ENCODE peak calls at places on chromosomes 13 and 19, in four cellular contexts. V is H9, M is IMR-90, W is H1. U is an unnamed sample.

GRCh38 chr19:31119951-31120690 is 229.1 kb downstream of the TSHZ3 start:
- DNase-seq in V (no peak), W (no peak), M (no peak), U (no peak)

GRCh38 chr13:33080962-33081655 is 64.9 kb downstream of the KL start:
- DNase-seq in M (no peak), W (no peak), V (no peak), U (no peak)

GRCh38 chr19:33430674-33431277 is 57.3 kb downstream of the CEBPG start:
- DNase-seq in W (peak), M (peak), V (peak), U (peak)

GRCh38 chr13:36412736-36413135 is 19.6 kb upstream of the CCNA1 start:
- DNase-seq in V (no peak), W (no peak), M (no peak), U (no peak)

GRCh38 chr13:41411536-41411935 is 45.8 kb upstream of the RGCC start:
- DNase-seq in W (no peak), V (peak), M (peak), U (peak)

GRCh38 chr13:113653264-113654174 is 4.5 kb downstream of the ATP4B start:
- DNase-seq in M (no peak), W (no peak), V (no peak), U (peak)

GRCh38 chr19:18931316-18932162 is 9.5 kb downstream of the HOMER3 start:
- DNase-seq in V (no peak), W (no peak), M (no peak), U (no peak)

GRCh38 chr13:114031631-114032030 is 57.8 kb upstream of the C13orf46 start:
- DNase-seq in M (no peak), V (no peak), W (no peak), U (no peak)

GRCh38 chr13:73835138-73835721 is 299.0 kb downstream of the KLF12 start:
- DNase-seq in V (no peak), W (no peak), M (peak), U (peak)

GRCh38 chr19:18635831-18636182 is 1.0 kb upstream of the KLHL26 start:
- DNase-seq in W (no peak), M (no peak), V (no peak), U (no peak)

GRCh38 chr13:49240017-49240416 is 7.7 kb upstream of the CDADC1 start:
- DNase-seq in M (peak), W (no peak), V (no peak), U (peak)

GRCh38 chr13:49409008-49409407 is 34.9 kb downstream of the CAB39L start:
- DNase-seq in W (no peak), M (no peak), V (no peak), U (no peak)

GRCh38 chr13:78659450-78660110 is 625 bp upstream of the OBI1 start:
- DNase-seq in W (no peak), V (no peak), M (peak), U (no peak)

GRCh38 chr19:390386-391198 is 18.4 kb downstream of the C2CD4C start:
- DNase-seq in V (no peak), M (no peak), W (no peak), U (no peak)

GRCh38 chr13:23696610-23697009 is 126.4 kb downstream of the TNFRSF19 start:
- DNase-seq in W (no peak), V (no peak), M (peak), U (peak)

GRCh38 chr13:28035146-28035782 is 46.8 kb upstream of the URAD start:
- DNase-seq in V (no peak), M (peak), W (no peak), U (peak)

GRCh38 chr13:90232291-90232690 is 1115.2 kb upstream of the MIR17HG start:
- DNase-seq in M (no peak), W (no peak), V (no peak), U (peak)

GRCh38 chr19:18298601-18299000 is 17.2 kb upstream of the JUND start:
- DNase-seq in W (no peak), V (no peak), M (no peak), U (no peak)

GRCh38 chr13:83794627-83795026 is 87.6 kb downstream of the SLITRK1 start:
- DNase-seq in W (no peak), M (no peak), V (no peak), U (no peak)

GRCh38 chr13:73715114-73715909 is 418.9 kb downstream of the KLF12 start:
- DNase-seq in M (no peak), V (no peak), W (no peak), U (no peak)

GRCh38 chr13:32850311-32851052 is 165.7 kb upstream of the KL start:
- DNase-seq in M (no peak), W (no peak), V (no peak), U (no peak)

GRCh38 chr13:50713849-50714248 is 129.6 kb downstream of the DLEU7 start:
- DNase-seq in W (no peak), M (peak), V (no peak), U (no peak)

GRCh38 chr19:7444042-7444441 is 44.8 kb downstream of the PEX11G start:
- DNase-seq in V (peak), M (no peak), W (no peak), U (no peak)

GRCh38 chr13:109256866-109257760 is 529.3 kb downstream of the IRS2 start:
- DNase-seq in W (no peak), V (no peak), M (peak), U (peak)

GRCh38 chr19:1492474-1493006 is 1.6 kb downstream of the REEP6 start:
- DNase-seq in V (no peak), W (no peak), M (no peak), U (no peak)

GRCh38 chr19:4115050-4115817 is 8.7 kb downstream of the MAP2K2 start:
- DNase-seq in M (no peak), V (no peak), W (no peak), U (no peak)

GRCh38 chr13:108195146-108195545 is 20.2 kb downstream of the LIG4 start:
- DNase-seq in W (no peak), V (no peak), M (peak), U (no peak)

GRCh38 chr13:21071015-21071414 is 9.6 kb upstream of the LATS2 start:
- DNase-seq in M (no peak), W (no peak), V (no peak), U (peak)

GRCh38 chr19:1309977-1310852 is 24.5 kb downstream of the EFNA2 start:
- DNase-seq in V (no peak), W (no peak), M (no peak), U (no peak)

GRCh38 chr19:29328586-29328985 is 115.6 kb upstream of the UQCRFS1 start:
- DNase-seq in V (no peak), W (no peak), M (no peak), U (no peak)

GRCh38 chr13:98746968-98747367 is 5.5 kb downstream of the SLC15A1 start:
- DNase-seq in M (no peak), W (no peak), V (no peak), U (no peak)

GRCh38 chr13:104024416-104025170 is 958.4 kb upstream of the SLC10A2 start:
- DNase-seq in V (no peak), W (no peak), M (peak), U (no peak)

GRCh38 chr13:80379245-80379644 is 38.3 kb upstream of the SPRY2 start:
- DNase-seq in W (no peak), M (peak), V (no peak), U (no peak)

GRCh38 chr19:33403221-33403972 is 29.9 kb downstream of the CEBPG start:
- DNase-seq in W (no peak), V (no peak), M (no peak), U (no peak)

GRCh38 chr13:55602784-55603183 is 1537.9 kb upstream of the PRR20A start:
- DNase-seq in M (no peak), V (no peak), W (no peak), U (no peak)

GRCh38 chr19:19464339-19465098 is 50.8 kb downstream of the TSSK6 start:
- DNase-seq in V (no peak), W (no peak), M (peak), U (peak)

GRCh38 chr19:18794692-18795091 is 3.6 kb upstream of the COMP start:
- DNase-seq in W (no peak), V (no peak), M (no peak), U (no peak)

GRCh38 chr13:97844151-97844550 is 109.3 kb upstream of the IPO5 start:
- DNase-seq in M (no peak), W (no peak), V (no peak), U (no peak)

GRCh38 chr19:3285647-3286176 is 61.3 kb downstream of the CELF5 start:
- DNase-seq in V (peak), W (no peak), M (no peak), U (no peak)

DNA sequence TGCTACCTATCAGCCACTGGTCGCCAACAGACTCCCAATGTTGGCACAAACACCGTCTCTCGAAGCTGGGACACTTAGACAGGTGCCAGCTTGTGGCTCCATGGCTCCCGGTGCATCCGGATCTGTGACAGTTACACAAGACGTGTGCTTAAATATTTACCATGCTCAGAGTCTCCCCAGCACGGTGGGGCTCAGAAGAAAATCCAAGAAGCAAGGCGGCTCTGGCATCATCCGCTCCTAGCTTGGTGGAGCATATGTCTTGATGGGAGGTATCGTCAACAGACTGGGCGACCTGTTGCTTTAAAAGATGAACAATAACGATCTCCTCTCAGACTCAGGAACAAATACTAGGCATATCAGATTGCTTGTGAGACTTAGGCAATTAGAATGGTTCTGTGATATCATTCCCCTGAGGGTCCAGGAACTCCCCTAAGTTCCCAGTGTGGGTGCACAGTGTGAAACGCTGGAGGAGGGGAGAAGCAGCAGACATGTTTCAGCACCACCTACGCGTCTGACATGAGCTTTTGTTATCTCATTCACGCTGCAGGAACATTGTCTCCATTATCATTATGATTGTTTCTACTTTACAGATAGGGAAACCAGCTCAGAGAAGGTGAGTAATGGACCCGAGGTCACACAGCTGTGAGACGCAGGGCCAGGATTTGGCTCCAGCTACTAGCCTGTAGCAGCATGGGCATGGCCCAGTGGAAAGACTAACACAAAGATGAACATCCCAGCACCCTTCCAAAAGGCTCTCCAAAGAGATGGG is 61.7 kb downstream of the ALOX5AP start:
- DNase-seq in M (peak), W (no peak), V (no peak), U (peak)
- H4K5ac ChIP-seq in M (peak), W (no peak), V (no peak), U (no peak)

GRCh38 chr13:30113983-30114491 is 193.3 kb downstream of the KATNAL1 start:
- DNase-seq in W (no peak), M (no peak), V (peak), U (peak)
- H2BK15ac ChIP-seq in W (peak), M (no peak), V (no peak), U (no peak)

DNA sequence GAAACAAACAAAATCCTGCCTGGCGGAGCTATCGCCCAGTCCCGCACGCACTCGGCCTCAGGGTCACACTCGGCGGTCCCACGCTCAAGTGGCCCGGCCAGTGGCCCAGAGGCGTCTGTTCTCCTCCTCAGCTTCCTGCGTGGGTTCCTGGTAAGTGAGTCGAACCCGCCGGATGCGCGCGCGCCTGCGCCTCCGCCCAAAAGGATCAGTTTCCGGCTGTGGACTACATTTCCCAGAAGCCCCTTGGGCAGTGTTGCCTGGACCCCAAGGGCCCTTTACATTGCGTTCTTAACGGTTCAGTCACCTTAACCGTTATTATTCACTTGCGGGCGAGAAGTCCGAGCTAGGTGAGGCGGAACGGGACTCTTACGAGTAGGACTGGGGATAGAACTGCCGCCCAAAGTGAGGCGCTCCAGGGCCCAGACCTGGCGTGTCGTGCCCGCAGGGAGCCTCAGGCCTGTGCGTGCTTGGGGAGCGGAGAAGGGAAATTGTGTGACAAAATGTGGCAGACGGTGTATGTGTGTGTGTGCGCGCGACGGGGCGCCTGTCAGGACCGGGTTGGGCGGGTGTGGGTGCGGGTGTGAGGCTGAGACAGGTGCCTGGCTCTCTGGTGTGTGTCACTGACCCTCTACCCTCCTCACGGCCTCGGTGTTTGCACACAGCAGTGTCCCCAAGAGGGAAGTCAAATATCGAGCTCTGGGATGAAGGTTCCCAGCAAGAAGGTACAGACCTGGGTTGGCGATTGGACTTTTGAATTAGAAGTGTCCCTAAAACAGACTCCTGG is at the start of gene ZNF546:
- DNase-seq in M (peak), V (peak), W (peak), U (peak)
- H3K18ac ChIP-seq in M (peak), V (no peak), W (peak), U (peak)

GRCh38 chr13:110277357-110277950 is 29.5 kb downstream of the COL4A1 start:
- DNase-seq in V (no peak), W (no peak), M (no peak), U (no peak)
- H4K5ac ChIP-seq in V (no peak), W (no peak), M (no peak), U (no peak)

GRCh38 chr19:16338470-16339360 is 14.1 kb downstream of the KLF2 start:
- DNase-seq in M (peak), V (no peak), W (no peak), U (peak)

GRCh38 chr19:16340092-16340491 is 15.5 kb downstream of the KLF2 start:
- DNase-seq in W (no peak), V (no peak), M (peak), U (no peak)

GRCh38 chr19:16337809-16338469 is 13.3 kb downstream of the KLF2 start:
- DNase-seq in V (no peak), W (no peak), M (no peak), U (no peak)

GRCh38 chr19:16340654-16341053 is 16.0 kb downstream of the KLF2 start:
- DNase-seq in V (no peak), M (no peak), W (no peak), U (peak)

DNA sequence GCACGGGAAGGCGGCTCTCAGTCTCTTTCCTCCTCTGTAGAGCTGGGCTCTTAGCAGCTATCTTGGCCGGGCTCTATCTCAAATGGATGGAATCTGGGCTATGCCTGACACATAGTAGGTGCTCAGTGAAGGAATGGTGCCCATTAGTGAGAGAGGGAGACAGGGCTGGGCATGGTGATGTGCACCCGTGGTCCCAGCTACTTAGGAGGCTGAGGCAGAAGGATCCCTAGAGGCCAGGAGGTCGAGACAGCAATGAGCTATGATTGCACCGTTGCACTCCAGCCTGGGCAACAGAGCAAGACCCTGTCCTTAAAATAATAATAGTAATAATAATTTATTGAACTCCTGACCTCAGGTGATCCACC is 14.7 kb downstream of the KLF2 start:
- DNase-seq in V (no peak), M (no peak), W (no peak), U (no peak)
- H2BK15ac ChIP-seq in V (no peak), M (peak), W (no peak), U (no peak)

GRCh38 chr19:41984961-41985360 is 9.1 kb downstream of the ATP1A3 start:
- DNase-seq in V (peak), M (no peak), W (no peak), U (no peak)
- H3K18ac ChIP-seq in V (no peak), M (no peak), W (no peak), U (no peak)